ENCODE peak calls at places on chromosomes 13 and 19, in eight cellular contexts. D is SK-N-SH, N is spleen, Z is IMR-90, K is SJSA1, B is ovary, Y is GM23338, E is left ventricle myocardium inferior. V is an unnamed sample. For H3K4me1, the result is how much of the 10 kb centered on the place peaks cover.

GRCh38 chr19:6812612-6813011 is 40.1 kb downstream of the VAV1 start:
- DNase-seq in D (no peak), N (no peak), Z (no peak), K (no peak), B (no peak), Y (no peak), E (no peak), V (no peak)

GRCh38 chr13:102195566-102196462 is 206.0 kb downstream of the FGF14 start:
- DNase-seq in D (peak), N (no peak), Z (peak), K (no peak), B (no peak), Y (no peak), E (no peak), V (no peak)

GRCh38 chr19:35369522-35369921 is 1.3 kb upstream of the GPR42 start:
- DNase-seq in D (no peak), N (no peak), Z (no peak), K (no peak), B (no peak), Y (no peak), E (no peak), V (no peak)

GRCh38 chr13:42405665-42406390 is 133.9 kb downstream of the AKAP11 start:
- DNase-seq in D (no peak), N (no peak), Z (peak), K (peak), B (no peak), Y (no peak), E (no peak), V (no peak)

GRCh38 chr19:54448037-54448773 is 794 bp upstream of the LENG8 start:
- DNase-seq in D (peak), N (peak), Z (peak), K (peak), B (peak), Y (peak), E (peak), V (peak)

GRCh38 chr13:99796175-99796819 is 175.3 kb downstream of the ZIC5 start:
- DNase-seq in D (no peak), N (no peak), Z (peak), K (peak), B (no peak), Y (peak), E (no peak), V (no peak)

GRCh38 chr13:93246069-93246468 is 19.5 kb downstream of the GPC6 start:
- DNase-seq in D (no peak), N (no peak), Z (no peak), K (no peak), B (no peak), Y (no peak), E (no peak), V (no peak)

GRCh38 chr19:45710731-45711130 is 18.3 kb downstream of the QPCTL start:
- DNase-seq in D (no peak), N (no peak), Z (no peak), K (no peak), B (no peak), Y (no peak), E (no peak), V (no peak)

GRCh38 chr13:73369095-73369494 is 310.3 kb downstream of the KLF5 start:
- DNase-seq in D (no peak), N (no peak), Z (no peak), K (no peak), B (no peak), Y (no peak), E (no peak), V (peak)

GRCh38 chr13:98216135-98216565 is 39.1 kb upstream of the RNF113B start:
- DNase-seq in D (peak), N (no peak), Z (peak), K (peak), B (peak), Y (no peak), E (peak), V (no peak)

GRCh38 chr13:94415484-94415883 is 64.0 kb downstream of the DCT start:
- DNase-seq in D (no peak), N (no peak), Z (no peak), K (no peak), B (no peak), Y (no peak), E (no peak), V (no peak)

GRCh38 chr19:50008532-50008931 is 16.6 kb downstream of the VRK3 start:
- DNase-seq in D (no peak), N (no peak), Z (no peak), K (no peak), B (no peak), Y (peak), E (peak), V (no peak)

GRCh38 chr13:24716446-24716845 is 36.2 kb downstream of the ATP12A start:
- DNase-seq in D (no peak), N (no peak), Z (no peak), K (no peak), B (no peak), Y (peak), E (no peak), V (no peak)

GRCh38 chr13:24718192-24718965 is 38.2 kb downstream of the ATP12A start:
- DNase-seq in D (no peak), N (no peak), Z (no peak), K (no peak), B (no peak), Y (no peak), E (no peak), V (no peak)

GRCh38 chr13:24717217-24717616 is 37.0 kb downstream of the ATP12A start:
- DNase-seq in D (no peak), N (no peak), Z (no peak), K (no peak), B (no peak), Y (no peak), E (no peak), V (no peak)

GRCh38 chr13:24713022-24713421 is 32.8 kb downstream of the ATP12A start:
- DNase-seq in D (no peak), N (no peak), Z (no peak), K (no peak), B (no peak), Y (no peak), E (peak), V (no peak)

GRCh38 chr13:24716011-24716410 is 35.8 kb downstream of the ATP12A start:
- DNase-seq in D (no peak), N (no peak), Z (no peak), K (no peak), B (no peak), Y (peak), E (no peak), V (no peak)
- H3K4me3 ChIP-seq in D (no peak), N (no peak), Z (no peak), K (no peak), B (no peak), Y (peak), E (no peak), V (no peak)

DNA sequence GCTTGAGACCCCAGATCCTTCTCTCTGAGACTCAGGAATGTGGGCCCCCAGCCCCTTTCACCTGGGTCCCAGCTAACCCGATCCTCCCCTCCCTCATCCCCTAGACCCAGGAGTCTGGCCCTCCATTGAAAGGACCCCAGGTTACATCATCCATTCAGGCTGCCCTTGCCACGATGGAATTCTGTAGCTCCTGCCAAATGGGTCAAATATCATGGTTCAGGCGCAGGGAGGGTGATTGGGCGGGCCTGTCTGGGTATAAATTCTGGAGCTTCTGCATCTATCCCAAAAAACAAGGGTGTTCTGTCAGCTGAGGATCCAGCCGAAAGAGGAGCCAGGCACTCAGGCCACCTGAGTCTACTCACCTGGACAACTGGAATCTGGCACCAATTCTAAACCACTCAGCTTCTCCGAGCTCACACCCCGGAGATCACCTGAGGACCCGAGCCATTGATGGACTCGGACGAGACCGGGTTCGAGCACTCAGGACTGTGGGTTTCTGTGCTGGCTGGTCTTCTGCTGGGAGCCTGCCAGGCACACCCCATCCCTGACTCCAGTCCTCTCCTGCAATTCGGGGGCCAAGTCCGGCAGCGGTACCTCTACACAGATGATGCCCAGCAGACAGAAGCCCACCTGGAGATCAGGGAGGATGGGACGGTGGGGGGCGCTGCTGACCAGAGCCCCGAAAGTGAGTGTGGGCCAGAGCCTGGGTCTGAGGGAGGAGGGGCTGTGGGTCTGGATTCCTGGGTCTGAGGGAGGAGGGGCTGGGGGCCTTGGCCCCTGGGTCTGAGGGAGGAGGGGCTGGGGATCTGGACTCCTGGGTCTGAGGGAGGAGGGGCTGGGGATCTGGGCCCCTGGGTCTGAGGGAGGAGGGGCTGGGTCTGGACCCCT is 707 bp downstream of the FGF21 start:
- DNase-seq in D (no peak), N (no peak), Z (no peak), K (no peak), B (no peak), Y (no peak), E (no peak), V (no peak)
- H3K27ac ChIP-seq in D (no peak), N (no peak), Z (no peak), K (no peak), B (no peak), Y (peak), E (no peak), V (no peak)

GRCh38 chr19:1853295-1854031 is 5.2 kb upstream of the REXO1 start:
- DNase-seq in D (peak), N (peak), Z (peak), K (peak), B (peak), Y (peak), E (peak), V (peak)
- H3K4me1 ChIP-seq in D (under half), N (half or more), Z (under half), K (under half), B (under half), Y (under half), E (half or more), V (under half)

GRCh38 chr19:1167687-1168561 is 6.1 kb downstream of the SBNO2 start:
- DNase-seq in D (no peak), N (peak), Z (no peak), K (no peak), B (no peak), Y (no peak), E (no peak), V (no peak)
- H3K4me3 ChIP-seq in D (no peak), N (peak), Z (peak), K (no peak), B (peak), Y (no peak), E (no peak), V (no peak)

DNA sequence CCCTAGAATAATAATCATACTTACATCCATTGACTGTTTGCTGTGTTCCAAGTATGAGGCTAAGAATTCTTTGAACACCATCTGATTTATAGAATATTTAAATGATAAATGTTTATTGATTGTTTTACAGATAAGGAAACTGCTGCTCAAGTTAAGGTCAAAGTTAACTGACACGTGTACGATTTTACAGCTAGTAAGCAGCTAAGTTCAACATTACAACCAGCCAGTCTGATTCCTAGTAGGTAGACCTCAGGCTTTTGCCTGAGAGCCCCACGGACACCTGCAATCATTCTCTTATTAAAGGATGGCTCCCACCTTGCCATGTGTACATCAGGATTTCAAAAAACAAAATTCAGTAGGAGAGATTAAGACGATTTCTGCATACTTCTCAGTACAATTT is 141.9 kb downstream of the SPRY2 start:
- DNase-seq in D (no peak), N (no peak), Z (no peak), K (no peak), B (no peak), Y (no peak), E (no peak), V (peak)
- H3K27ac ChIP-seq in D (no peak), N (no peak), Z (no peak), K (no peak), B (no peak), Y (no peak), E (no peak), V (no peak)

V was measured in small intestine.